ENCODE peak calls at places on chromosomes 3 and 15, in nine cellular contexts. S, E, F, K, V, Z, J, M and Q are unnamed samples. For H3K4me1, the result is how much of the 10 kb centered on the place peaks cover.

GRCh38 chr15:68337826-68338225 is 60.3 kb downstream of the FEM1B start:
- DNase-seq in S (no peak), E (no peak), F (no peak), K (no peak), V (no peak), Z (peak), J (no peak), M (no peak), Q (no peak)

GRCh38 chr15:34732430-34732829 is 22.4 kb downstream of the GJD2 start:
- DNase-seq in S (no peak), E (no peak), F (no peak), K (no peak), V (no peak), Z (no peak), J (no peak), M (no peak), Q (no peak)

GRCh38 chr3:17741621-17742091 is 775 bp downstream of the TBC1D5 start:
- DNase-seq in S (no peak), E (no peak), F (no peak), K (no peak), V (no peak), Z (no peak), J (no peak), M (no peak), Q (no peak)

GRCh38 chr3:108608750-108609149 is 19.2 kb downstream of the DZIP3 start:
- DNase-seq in S (no peak), E (no peak), F (peak), K (no peak), V (no peak), Z (no peak), J (no peak), M (no peak), Q (peak)

GRCh38 chr15:77482570-77482969 is 61.9 kb downstream of the HMG20A start:
- DNase-seq in S (no peak), E (peak), F (no peak), K (no peak), V (no peak), Z (peak), J (no peak), M (no peak), Q (no peak)

GRCh38 chr3:124529826-124530571 is 200.3 kb upstream of the UMPS start:
- DNase-seq in S (no peak), E (peak), F (no peak), K (no peak), V (no peak), Z (peak), J (no peak), M (no peak), Q (no peak)

GRCh38 chr15:57890351-57890750 is 175.2 kb downstream of the ALDH1A2 start:
- DNase-seq in S (no peak), E (no peak), F (no peak), K (no peak), V (no peak), Z (peak), J (no peak), M (no peak), Q (no peak)

GRCh38 chr3:99858461-99858860 is 40.8 kb downstream of the CMSS1 start:
- DNase-seq in S (no peak), E (no peak), F (no peak), K (no peak), V (no peak), Z (no peak), J (no peak), M (no peak), Q (no peak)

GRCh38 chr3:1727242-1727641 is 371.4 kb upstream of the CNTN4 start:
- DNase-seq in S (no peak), E (no peak), F (no peak), K (no peak), V (no peak), Z (no peak), J (no peak), M (no peak), Q (no peak)

GRCh38 chr3:22922317-22922716 is 280.8 kb upstream of the UBE2E2 start:
- DNase-seq in S (no peak), E (no peak), F (no peak), K (no peak), V (no peak), Z (peak), J (no peak), M (no peak), Q (no peak)

GRCh38 chr3:186314896-186315295 is 47.1 kb downstream of the DGKG start:
- DNase-seq in S (no peak), E (no peak), F (no peak), K (no peak), V (no peak), Z (no peak), J (no peak), M (no peak), Q (no peak)

GRCh38 chr3:125585595-125586223 is 9.6 kb downstream of the OSBPL11 start:
- DNase-seq in S (peak), E (peak), F (peak), K (no peak), V (no peak), Z (peak), J (peak), M (peak), Q (peak)

GRCh38 chr3:155745795-155746550 is 1.1 kb upstream of the PLCH1 start:
- DNase-seq in S (peak), E (peak), F (no peak), K (no peak), V (no peak), Z (peak), J (no peak), M (no peak), Q (peak)

GRCh38 chr3:33490641-33491241 is 50.5 kb upstream of the UBP1 start:
- DNase-seq in S (no peak), E (peak), F (peak), K (no peak), V (no peak), Z (no peak), J (no peak), M (no peak), Q (no peak)

GRCh38 chr3:113167929-113168771 is 43.2 kb upstream of the BOC start:
- DNase-seq in S (no peak), E (peak), F (no peak), K (no peak), V (no peak), Z (no peak), J (no peak), M (no peak), Q (no peak)

GRCh38 chr3:9617736-9618135 is 31.6 kb upstream of the MTMR14 start:
- DNase-seq in S (no peak), E (no peak), F (no peak), K (no peak), V (no peak), Z (no peak), J (no peak), M (no peak), Q (no peak)

GRCh38 chr3:57986261-57986660 is 22.0 kb upstream of the FLNB start:
- DNase-seq in S (no peak), E (no peak), F (no peak), K (no peak), V (no peak), Z (no peak), J (no peak), M (no peak), Q (no peak)

GRCh38 chr15:88749699-88750098 is 53.5 kb upstream of the ACAN start:
- DNase-seq in S (no peak), E (no peak), F (no peak), K (no peak), V (no peak), Z (no peak), J (no peak), M (no peak), Q (no peak)

GRCh38 chr3:9623148-9623547 is 26.2 kb upstream of the MTMR14 start:
- DNase-seq in S (no peak), E (no peak), F (peak), K (no peak), V (no peak), Z (no peak), J (no peak), M (no peak), Q (no peak)

GRCh38 chr15:40847225-40847961 is 3.5 kb downstream of the SPINT1 start:
- DNase-seq in S (no peak), E (peak), F (peak), K (no peak), V (no peak), Z (no peak), J (no peak), M (peak), Q (peak)

GRCh38 chr3:107431048-107431297 is 53.7 kb downstream of the CCDC54 start:
- DNase-seq in S (no peak), E (peak), F (no peak), K (no peak), V (peak), Z (no peak), J (no peak), M (peak), Q (no peak)

GRCh38 chr3:161253711-161254110 is 32.6 kb downstream of the NMD3 start:
- DNase-seq in S (no peak), E (no peak), F (no peak), K (no peak), V (no peak), Z (no peak), J (no peak), M (no peak), Q (no peak)

GRCh38 chr15:31330836-31331235 is 4.2 kb downstream of the KLF13 start:
- DNase-seq in S (no peak), E (no peak), F (no peak), K (peak), V (peak), Z (no peak), J (no peak), M (peak), Q (no peak)

GRCh38 chr3:45194791-45195190 is 31.3 kb downstream of the TMEM158 start:
- DNase-seq in S (no peak), E (no peak), F (no peak), K (no peak), V (no peak), Z (no peak), J (no peak), M (no peak), Q (no peak)

GRCh38 chr3:120497318-120497717 is 46.5 kb upstream of the FSTL1 start:
- DNase-seq in S (no peak), E (peak), F (no peak), K (no peak), V (no peak), Z (peak), J (no peak), M (peak), Q (no peak)

GRCh38 chr3:115071611-115072010 is 75.5 kb downstream of the ZBTB20 start:
- DNase-seq in S (no peak), E (no peak), F (no peak), K (no peak), V (no peak), Z (peak), J (no peak), M (no peak), Q (no peak)

GRCh38 chr3:40971191-40972168 is 227.8 kb upstream of the CTNNB1 start:
- DNase-seq in S (no peak), E (no peak), F (peak), K (peak), V (peak), Z (peak), J (no peak), M (peak), Q (no peak)

GRCh38 chr15:101675796-101676582 is 23.8 kb upstream of the TM2D3 start:
- DNase-seq in S (peak), E (no peak), F (no peak), K (peak), V (no peak), Z (peak), J (no peak), M (no peak), Q (peak)

GRCh38 chr15:36966704-36967103 is 133.6 kb downstream of the MEIS2 start:
- DNase-seq in S (no peak), E (no peak), F (no peak), K (no peak), V (no peak), Z (no peak), J (no peak), M (peak), Q (no peak)

GRCh38 chr15:73153447-73153846 is 101.2 kb downstream of the NEO1 start:
- DNase-seq in S (no peak), E (no peak), F (no peak), K (no peak), V (no peak), Z (no peak), J (no peak), M (no peak), Q (no peak)
- H3K27ac ChIP-seq in S (no peak), E (no peak), F (no peak), K (no peak), V (no peak), Z (no peak), J (no peak), M (no peak), Q (no peak)

DNA sequence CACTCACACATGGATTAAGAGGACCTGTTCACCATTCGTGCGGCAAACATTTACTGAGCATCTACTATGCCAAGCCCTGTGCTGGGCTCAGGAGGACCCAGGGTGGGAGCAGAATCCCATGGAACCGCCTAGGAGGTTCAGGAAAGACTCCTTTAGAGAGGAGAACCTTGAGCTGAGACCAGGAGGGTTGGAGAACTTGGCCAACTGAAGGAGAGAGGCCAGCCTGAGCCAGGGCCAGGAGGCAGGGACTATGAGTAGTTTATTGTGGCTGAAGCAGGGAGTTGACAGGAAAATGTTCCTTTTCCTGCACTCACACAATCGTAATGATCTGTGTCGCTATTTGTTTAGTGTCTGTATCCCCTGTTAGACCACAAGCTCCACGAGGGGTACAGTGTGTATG is 71.3 kb downstream of the SLC30A4 start:
- DNase-seq in S (no peak), E (no peak), F (no peak), K (no peak), V (no peak), Z (no peak), J (no peak), M (no peak), Q (no peak)
- H3K4me1 ChIP-seq in S (under half), E (under half), F (under half), K (under half), V (under half), Z (under half), J (under half), M (under half), Q (under half)

DNA sequence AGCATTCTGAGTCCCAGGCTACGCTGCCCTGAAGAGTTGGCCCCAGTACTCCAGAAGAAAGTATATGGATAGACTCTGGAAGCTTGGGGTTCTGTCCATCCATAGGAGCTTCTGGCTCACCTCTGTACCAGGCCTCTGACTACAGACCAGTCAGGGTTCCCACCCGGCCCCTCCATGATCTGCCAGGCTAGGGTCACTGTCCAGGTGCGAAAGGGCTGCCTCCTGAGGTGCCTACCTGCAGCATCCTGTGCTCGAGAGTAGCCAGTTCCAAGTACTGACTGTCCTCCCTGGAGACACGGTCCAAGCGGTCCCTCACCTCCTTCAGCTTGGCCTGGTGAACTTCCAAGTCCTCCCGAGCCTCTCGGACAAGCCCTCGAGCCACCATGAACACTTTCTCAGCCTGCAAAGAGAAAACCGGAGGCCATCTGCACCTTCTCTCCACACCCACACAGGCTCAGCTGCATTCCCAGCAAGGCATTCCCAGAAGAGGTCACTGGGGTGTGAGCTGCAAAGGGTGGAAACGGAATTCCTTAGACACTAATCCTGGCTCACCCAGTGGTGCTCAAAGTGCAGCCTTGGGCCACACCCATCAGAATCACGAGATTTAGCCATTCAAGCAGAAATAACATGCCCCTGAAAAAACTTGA is 3.7 kb upstream of the PLXNB1 start:
- DNase-seq in S (no peak), E (no peak), F (no peak), K (no peak), V (no peak), Z (peak), J (no peak), M (no peak), Q (no peak)
- H3K27ac ChIP-seq in S (peak), E (no peak), F (no peak), K (no peak), V (no peak), Z (peak), J (no peak), M (no peak), Q (no peak)

GRCh38 chr3:13557926-13558325 is 9.0 kb downstream of the FBLN2 start:
- DNase-seq in S (no peak), E (no peak), F (no peak), K (peak), V (no peak), Z (no peak), J (no peak), M (no peak), Q (no peak)
- H3K4me1 ChIP-seq in S (under half), E (under half), F (under half), K (under half), V (under half), Z (under half), J (under half), M (under half), Q (under half)

GRCh38 chr3:188212308-188212969 is 58.5 kb downstream of the LPP start:
- DNase-seq in S (no peak), E (no peak), F (no peak), K (no peak), V (no peak), Z (peak), J (no peak), M (no peak), Q (no peak)

GRCh38 chr3:188217681-188218080 is 63.7 kb downstream of the LPP start:
- DNase-seq in S (no peak), E (no peak), F (no peak), K (no peak), V (no peak), Z (no peak), J (no peak), M (no peak), Q (no peak)

GRCh38 chr3:188217011-188217463 is 63.1 kb downstream of the LPP start:
- DNase-seq in S (no peak), E (no peak), F (peak), K (no peak), V (no peak), Z (no peak), J (no peak), M (no peak), Q (no peak)

GRCh38 chr3:188211476-188211875 is 57.5 kb downstream of the LPP start:
- DNase-seq in S (no peak), E (no peak), F (no peak), K (no peak), V (no peak), Z (peak), J (no peak), M (no peak), Q (no peak)

GRCh38 chr3:188214442-188214841 is 60.5 kb downstream of the LPP start:
- DNase-seq in S (no peak), E (no peak), F (no peak), K (no peak), V (no peak), Z (no peak), J (no peak), M (no peak), Q (no peak)
- H3K27ac ChIP-seq in S (no peak), E (no peak), F (no peak), K (peak), V (no peak), Z (no peak), J (no peak), M (no peak), Q (no peak)

DNA sequence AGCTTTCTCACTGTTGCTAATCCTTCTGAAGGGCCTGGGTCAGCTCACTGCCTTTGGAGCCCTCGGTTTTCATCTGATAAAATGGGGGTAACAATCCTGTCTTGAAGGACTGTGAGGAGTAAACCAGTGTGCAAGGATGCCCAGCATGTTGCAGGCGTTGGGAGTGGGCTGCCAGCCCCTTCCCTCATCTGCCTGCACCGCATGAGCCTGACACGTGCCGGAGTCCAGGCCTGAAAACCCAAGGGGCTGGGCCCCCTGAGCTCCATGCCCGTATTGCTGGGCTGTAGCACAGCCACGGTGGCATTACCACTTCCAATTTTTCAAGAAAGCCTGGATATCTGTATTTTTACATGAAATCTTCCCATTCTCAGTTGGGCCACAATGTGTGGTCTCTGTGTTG is 98.1 kb downstream of the DNAJB8 start:
- DNase-seq in S (no peak), E (no peak), F (no peak), K (no peak), V (no peak), Z (no peak), J (no peak), M (no peak), Q (no peak)
- H3K4me1 ChIP-seq in S (under half), E (under half), F (under half), K (under half), V (under half), Z (under half), J (under half), M (under half), Q (under half)

DNA sequence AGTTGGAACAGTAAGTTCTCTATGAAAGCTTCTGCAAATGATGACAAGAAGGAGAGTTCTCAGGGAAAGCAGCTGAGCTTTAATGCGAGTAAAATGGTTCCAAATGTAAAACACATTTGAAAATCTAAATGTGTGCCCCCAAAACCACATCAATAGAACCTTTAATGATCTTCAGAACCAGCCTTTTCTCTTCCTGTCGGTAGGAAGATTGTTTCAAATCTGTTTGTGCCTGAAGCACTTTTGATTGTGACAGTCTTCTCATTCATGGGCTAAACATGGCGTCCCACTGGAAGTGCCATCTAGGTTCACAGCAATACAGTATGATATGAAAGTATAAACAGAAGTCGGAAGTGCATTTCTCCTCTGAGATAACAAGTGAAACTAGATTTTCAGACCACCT is 170.4 kb upstream of the GBE1 start:
- DNase-seq in S (no peak), E (no peak), F (no peak), K (no peak), V (no peak), Z (no peak), J (no peak), M (no peak), Q (no peak)
- H3K27ac ChIP-seq in S (no peak), E (no peak), F (no peak), K (no peak), V (no peak), Z (no peak), J (no peak), M (no peak), Q (no peak)

GRCh38 chr3:179964867-179965266 is 71.9 kb downstream of the PEX5L start:
- DNase-seq in S (no peak), E (no peak), F (no peak), K (no peak), V (no peak), Z (no peak), J (no peak), M (no peak), Q (no peak)

GRCh38 chr3:179962617-179963387 is 73.9 kb downstream of the PEX5L start:
- DNase-seq in S (no peak), E (no peak), F (no peak), K (no peak), V (no peak), Z (no peak), J (no peak), M (no peak), Q (no peak)

GRCh38 chr3:179958143-179958542 is 78.6 kb downstream of the PEX5L start:
- DNase-seq in S (no peak), E (no peak), F (no peak), K (no peak), V (no peak), Z (no peak), J (no peak), M (no peak), Q (no peak)

GRCh38 chr3:179958759-179959158 is 78.0 kb downstream of the PEX5L start:
- DNase-seq in S (no peak), E (no peak), F (no peak), K (no peak), V (no peak), Z (no peak), J (no peak), M (no peak), Q (no peak)

GRCh38 chr3:179961081-179962078 is 75.4 kb downstream of the PEX5L start:
- DNase-seq in S (no peak), E (no peak), F (no peak), K (no peak), V (no peak), Z (no peak), J (no peak), M (no peak), Q (no peak)
- H3K4me1 ChIP-seq in S (under half), E (under half), F (under half), K (under half), V (under half), Z (under half), J (under half), M (under half), Q (under half)

DNA sequence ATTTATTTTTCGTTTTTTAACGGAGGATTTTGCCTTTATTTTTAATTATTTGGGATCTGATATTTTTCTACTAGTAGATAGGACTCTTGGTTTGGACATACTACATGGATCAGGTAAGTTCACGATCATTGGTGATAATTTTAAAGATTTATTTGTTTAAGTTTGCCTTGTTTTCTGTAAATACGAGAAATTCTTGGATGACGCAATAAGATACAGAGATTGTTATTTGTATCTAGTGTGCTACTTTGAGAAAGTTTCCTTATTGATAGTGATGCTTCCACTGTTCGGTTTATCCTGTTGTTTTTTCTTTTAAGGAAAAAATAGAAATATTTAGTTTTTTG is 558 bp downstream of the CHD2 start:
- DNase-seq in S (no peak), E (no peak), F (no peak), K (no peak), V (no peak), Z (peak), J (no peak), M (no peak), Q (no peak)
- H3K27ac ChIP-seq in S (no peak), E (peak), F (peak), K (peak), V (peak), Z (peak), J (no peak), M (peak), Q (peak)